ENCODE peak calls at places on chromosomes 6 and 20, in eight cellular contexts. J, O, W, Z, P, C, Q and V are unnamed samples.

GRCh38 chr6:85186546-85187170 is 263.2 kb upstream of the NT5E start:
- DNase-seq in Q (no peak), C (no peak), W (no peak), Z (peak; percentile 54), P (no peak), O (no peak), J (no peak), V (peak; percentile 69)

GRCh38 chr6:110214338-110214737 is 34.1 kb downstream of the CDC40 start:
- DNase-seq in J (no peak), C (no peak), O (no peak), W (no peak), P (no peak), Z (no peak), Q (no peak), V (no peak)

GRCh38 chr6:125346926-125347563 is 45.3 kb upstream of the HDDC2 start:
- DNase-seq in C (no peak), Z (no peak), W (no peak), J (peak; percentile 34), P (peak; percentile 29), O (no peak), Q (peak; percentile 51), V (no peak)

GRCh38 chr6:85364354-85364753 is 85.5 kb upstream of the NT5E start:
- DNase-seq in C (no peak), P (no peak), O (no peak), W (peak; percentile 79), Q (no peak), J (peak; percentile 13), Z (peak; percentile 5), V (peak; percentile 37)

GRCh38 chr6:159719287-159719686 is 8.0 kb upstream of the WTAP start:
- DNase-seq in Z (no peak), O (no peak), J (no peak), W (no peak), C (no peak), P (no peak), Q (no peak), V (no peak)

GRCh38 chr6:509676-510075 is 118.1 kb downstream of the IRF4 start:
- DNase-seq in W (no peak), P (no peak), Z (no peak), O (no peak), C (no peak), J (no peak), Q (no peak), V (no peak)

GRCh38 chr6:35419431-35419830 is 32.7 kb upstream of the FANCE start:
- DNase-seq in J (no peak), P (no peak), Z (no peak), Q (no peak), C (no peak), W (peak; percentile 54), O (peak; percentile 54), V (peak; percentile 77)

GRCh38 chr6:44655368-44656342 is 268.1 kb downstream of the CDC5L start:
- DNase-seq in Z (no peak), O (peak; percentile 99), J (peak; percentile 62), C (peak; percentile 90), Q (peak; percentile 69), W (peak; percentile 24), P (peak; percentile 57), V (peak; percentile 83)

GRCh38 chr20:41499064-41499463 is 119.1 kb downstream of the CHD6 start:
- DNase-seq in W (peak; percentile 25), C (no peak), Z (no peak), O (no peak), Q (no peak), P (no peak), J (no peak), V (no peak)

GRCh38 chr6:11778042-11778441 is 561 bp downstream of the ADTRP start:
- DNase-seq in C (no peak), O (no peak), J (no peak), W (no peak), P (no peak), Q (no peak), Z (no peak), V (no peak)

GRCh38 chr6:170459451-170459850 is 93.7 kb downstream of the PSMB1 start:
- DNase-seq in J (no peak), O (peak; percentile 46), W (peak; percentile 33), Z (no peak), Q (peak; percentile 79), P (peak; percentile 31), C (no peak), V (peak; percentile 38)

GRCh38 chr20:50915424-50915823 is 15.8 kb downstream of the ADNP start:
- DNase-seq in Z (no peak), W (peak; percentile 46), C (no peak), J (no peak), O (no peak), P (no peak), Q (no peak), V (peak; percentile 70)

GRCh38 chr20:63657260-63657936 is 714 bp upstream of the RTEL1 start:
- DNase-seq in O (no peak), P (no peak), J (no peak), Q (peak; percentile 47), C (no peak), Z (no peak), W (no peak), V (no peak)

DNA sequence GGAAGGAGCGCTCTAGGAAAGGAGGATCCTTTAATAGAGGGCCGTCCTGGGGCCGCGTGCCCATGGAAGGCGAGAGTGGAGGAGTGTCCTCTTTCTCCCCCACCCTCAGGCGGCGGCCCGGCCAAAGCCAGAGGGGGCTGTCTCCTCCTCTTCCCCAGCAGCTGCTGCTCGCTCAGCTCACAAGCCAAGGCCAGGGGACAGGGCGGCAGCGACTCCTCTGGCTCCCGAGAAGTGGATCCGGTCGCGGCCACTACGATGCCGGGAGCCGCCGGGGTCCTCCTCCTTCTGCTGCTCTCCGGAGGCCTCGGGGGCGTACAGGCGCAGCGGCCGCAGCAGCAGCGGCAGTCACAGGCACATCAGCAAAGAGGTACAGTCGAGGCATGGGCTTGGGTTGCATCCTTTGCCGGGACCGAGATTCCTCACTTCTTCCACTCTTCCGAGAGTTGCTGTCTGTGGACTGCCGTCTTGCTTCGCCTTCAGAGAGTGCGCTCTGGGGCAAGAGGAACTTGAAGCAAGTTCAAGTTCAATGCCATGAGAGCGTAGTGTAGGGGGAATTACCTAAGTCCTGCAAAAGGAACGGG is at the start of gene LAMA2:
- DNase-seq in Q (no peak), C (peak; percentile 81), W (peak; percentile 64), Z (peak; percentile 49), P (no peak), O (peak; percentile 95), J (peak; percentile 3), V (peak; percentile 82)
- TF ChIP-seq CTCF in Q (no peak), C (no peak), W (peak; percentile 42), Z (peak; percentile 35), P (no peak), O (peak; percentile 50), J (no peak), V (no peak)

DNA sequence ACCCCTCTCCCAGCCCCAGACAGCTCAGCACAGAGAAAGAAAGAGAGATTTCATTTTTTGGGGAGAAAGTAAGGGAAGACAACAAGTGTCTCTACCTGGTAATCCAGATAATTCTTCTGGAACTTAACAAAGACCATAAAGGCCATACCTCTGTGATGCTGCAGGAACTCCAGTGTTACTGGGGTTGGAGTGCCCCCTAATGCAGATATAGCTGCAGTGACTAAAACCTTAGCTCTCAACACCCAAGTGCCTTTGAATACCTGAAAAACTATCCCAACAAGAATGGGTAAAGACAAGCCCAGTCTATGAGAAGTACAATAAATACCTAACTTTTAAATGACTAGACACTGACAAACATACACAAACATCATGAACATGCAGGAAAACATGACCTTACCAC is 365.3 kb upstream of the PTCHD4 start:
- DNase-seq in O (peak; percentile 72), Z (no peak), W (no peak), Q (no peak), J (no peak), C (no peak), P (no peak), V (peak; percentile 52)
- TF ChIP-seq CTCF in O (peak; percentile 84), Z (no peak), W (peak; percentile 50), Q (no peak), J (no peak), C (peak; percentile 15), P (no peak), V (peak; percentile 56)

DNA sequence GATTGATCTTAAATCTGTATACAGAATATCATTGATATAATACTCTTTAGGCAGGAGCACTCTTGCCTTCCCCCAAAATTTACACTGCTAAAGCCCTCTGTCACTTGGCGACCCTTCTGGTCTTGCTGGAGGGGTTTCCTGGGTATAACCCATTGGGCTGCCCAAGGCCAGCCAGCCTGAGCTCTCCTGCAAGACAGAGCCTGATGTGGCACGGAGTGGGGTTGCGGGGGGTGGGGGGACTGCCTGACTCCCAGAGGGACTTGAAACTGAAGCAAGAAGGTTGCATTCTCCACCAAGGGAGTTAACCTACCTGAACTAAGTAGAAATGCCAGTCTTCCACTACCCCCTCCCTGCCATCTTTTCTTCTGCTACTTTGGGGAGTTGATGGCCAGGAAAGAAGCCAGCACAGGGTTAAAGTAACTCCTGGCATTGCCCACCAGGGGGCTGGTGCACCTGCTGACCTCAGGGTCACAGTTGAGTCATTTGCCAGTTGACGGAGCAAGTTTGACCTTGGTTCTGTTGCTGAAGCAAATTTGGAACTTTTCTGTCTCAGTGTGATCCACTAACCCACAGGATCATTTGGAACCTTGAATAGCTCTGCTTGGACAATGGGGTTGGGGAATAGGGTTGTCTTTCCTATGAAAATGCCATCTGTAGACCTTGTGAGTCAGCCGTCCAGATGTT is 79.4 kb downstream of the ASXL1 start:
- DNase-seq in O (peak; percentile 72), Q (no peak), W (no peak), C (no peak), J (no peak), P (peak; percentile 14), Z (no peak), V (no peak)
- TF ChIP-seq CTCF in O (peak; percentile 79), Q (no peak), W (peak; percentile 67), C (no peak), J (peak; percentile 37), P (no peak), Z (peak; percentile 29), V (peak; percentile 31)

DNA sequence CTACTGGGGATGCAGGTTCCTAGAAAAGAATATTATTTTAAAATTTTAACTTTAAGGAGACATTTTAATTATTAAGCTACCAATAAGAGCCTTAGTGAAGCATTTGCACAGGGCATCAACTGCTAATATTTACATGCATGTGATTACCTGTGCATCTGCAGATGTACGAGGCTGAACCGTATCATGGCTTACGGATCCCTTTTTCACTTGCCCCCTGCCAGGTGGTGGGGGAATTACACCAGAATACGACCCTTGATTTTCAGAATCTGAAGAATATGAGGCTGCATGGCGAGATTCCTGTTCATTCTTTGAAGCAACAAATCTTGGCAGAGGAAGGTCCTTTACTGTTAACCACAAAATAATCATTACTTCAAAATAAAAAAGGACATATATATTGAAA is 42.7 kb downstream of the REPS1 start:
- DNase-seq in Z (no peak), J (no peak), Q (no peak), P (no peak), O (peak; percentile 56), C (peak; percentile 7), W (no peak), V (no peak)
- TF ChIP-seq CTCF in Z (no peak), J (no peak), Q (no peak), P (no peak), O (peak; percentile 69), C (peak; percentile 19), W (peak; percentile 50), V (no peak)